ENCODE peak calls at places on chromosomes 12 and 14, in ten cellular contexts. One of them, this sample, is unnamed.

GRCh38 chr12:8950702-8951478 is 1.4 kb upstream of the M6PR start:
- DNase-seq in T follicular helper cell: no peak
- DNase-seq in neural crest cell: no peak
- DNase-seq in body of pancreas: no peak
- DNase-seq in heart left ventricle: no peak
- DNase-seq in ovary: no peak
- DNase-seq in stimulated activated CD8-positive, alpha-beta memory T cell treated with anti-CD3 and anti-CD28 coated beads, Interleukin-7, amount 100 ng/mL, for 4 hours: no peak
- DNase-seq in psoas muscle: no peak
- DNase-seq in hypothalamus: no peak
- DNase-seq in mucosa of descending colon: no peak
- DNase-seq in this sample: no peak

GRCh38 chr14:66322564-66322963 is 163.6 kb upstream of the CCDC196 start:
- DNase-seq in T follicular helper cell: no peak
- DNase-seq in neural crest cell: no peak
- DNase-seq in hypothalamus: no peak
- DNase-seq in stimulated activated CD8-positive, alpha-beta memory T cell treated with anti-CD3 and anti-CD28 coated beads, Interleukin-7, amount 100 ng/mL, for 4 hours: no peak
- DNase-seq in psoas muscle: no peak
- DNase-seq in heart left ventricle: no peak
- DNase-seq in ovary: no peak
- DNase-seq in body of pancreas: no peak
- DNase-seq in mucosa of descending colon: no peak
- DNase-seq in this sample: no peak

GRCh38 chr12:97757431-97758091 is 295.0 kb downstream of the RMST start:
- DNase-seq in neural crest cell: no peak
- DNase-seq in T follicular helper cell: no peak
- DNase-seq in ovary: no peak
- DNase-seq in body of pancreas: no peak
- DNase-seq in mucosa of descending colon: no peak
- DNase-seq in hypothalamus: no peak
- DNase-seq in stimulated activated CD8-positive, alpha-beta memory T cell treated with anti-CD3 and anti-CD28 coated beads, Interleukin-7, amount 100 ng/mL, for 4 hours: no peak
- DNase-seq in heart left ventricle: no peak
- DNase-seq in psoas muscle: no peak
- DNase-seq in this sample: no peak

GRCh38 chr12:122614839-122615238 is 87.8 kb downstream of the KNTC1 start:
- DNase-seq in body of pancreas: no peak
- DNase-seq in mucosa of descending colon: no peak
- DNase-seq in psoas muscle: no peak
- DNase-seq in hypothalamus: no peak
- DNase-seq in heart left ventricle: no peak
- DNase-seq in stimulated activated CD8-positive, alpha-beta memory T cell treated with anti-CD3 and anti-CD28 coated beads, Interleukin-7, amount 100 ng/mL, for 4 hours: no peak
- DNase-seq in neural crest cell: no peak
- DNase-seq in T follicular helper cell: no peak
- DNase-seq in ovary: no peak
- DNase-seq in this sample: no peak

GRCh38 chr12:88820012-88820411 is 239.7 kb upstream of the KITLG start:
- DNase-seq in T follicular helper cell: no peak
- DNase-seq in body of pancreas: no peak
- DNase-seq in ovary: no peak
- DNase-seq in psoas muscle: no peak
- DNase-seq in neural crest cell: no peak
- DNase-seq in hypothalamus: no peak
- DNase-seq in heart left ventricle: no peak
- DNase-seq in stimulated activated CD8-positive, alpha-beta memory T cell treated with anti-CD3 and anti-CD28 coated beads, Interleukin-7, amount 100 ng/mL, for 4 hours: no peak
- DNase-seq in mucosa of descending colon: no peak
- DNase-seq in this sample: no peak

GRCh38 chr12:13027508-13027907 is 16.7 kb upstream of the FAM234B start:
- DNase-seq in psoas muscle: no peak
- DNase-seq in heart left ventricle: no peak
- DNase-seq in stimulated activated CD8-positive, alpha-beta memory T cell treated with anti-CD3 and anti-CD28 coated beads, Interleukin-7, amount 100 ng/mL, for 4 hours: no peak
- DNase-seq in hypothalamus: no peak
- DNase-seq in mucosa of descending colon: no peak
- DNase-seq in body of pancreas: no peak
- DNase-seq in T follicular helper cell: no peak
- DNase-seq in neural crest cell: no peak
- DNase-seq in ovary: no peak
- DNase-seq in this sample: no peak

GRCh38 chr12:115325858-115326257 is 641.9 kb upstream of the TBX3 start:
- DNase-seq in mucosa of descending colon: peak; percentile 31
- DNase-seq in psoas muscle: no peak
- DNase-seq in neural crest cell: no peak
- DNase-seq in body of pancreas: no peak
- DNase-seq in heart left ventricle: no peak
- DNase-seq in stimulated activated CD8-positive, alpha-beta memory T cell treated with anti-CD3 and anti-CD28 coated beads, Interleukin-7, amount 100 ng/mL, for 4 hours: no peak
- DNase-seq in T follicular helper cell: no peak
- DNase-seq in ovary: no peak
- DNase-seq in hypothalamus: no peak
- DNase-seq in this sample: no peak

GRCh38 chr12:112107306-112107705 is 1.3 kb downstream of the NAA25 start:
- DNase-seq in hypothalamus: no peak
- DNase-seq in heart left ventricle: no peak
- DNase-seq in ovary: no peak
- DNase-seq in stimulated activated CD8-positive, alpha-beta memory T cell treated with anti-CD3 and anti-CD28 coated beads, Interleukin-7, amount 100 ng/mL, for 4 hours: no peak
- DNase-seq in mucosa of descending colon: no peak
- DNase-seq in psoas muscle: no peak
- DNase-seq in body of pancreas: no peak
- DNase-seq in neural crest cell: no peak
- DNase-seq in T follicular helper cell: no peak
- DNase-seq in this sample: no peak

GRCh38 chr12:25089738-25090137 is 105.2 kb downstream of the DNAI7 start:
- DNase-seq in ovary: no peak
- DNase-seq in neural crest cell: no peak
- DNase-seq in heart left ventricle: no peak
- DNase-seq in stimulated activated CD8-positive, alpha-beta memory T cell treated with anti-CD3 and anti-CD28 coated beads, Interleukin-7, amount 100 ng/mL, for 4 hours: no peak
- DNase-seq in T follicular helper cell: no peak
- DNase-seq in mucosa of descending colon: no peak
- DNase-seq in hypothalamus: no peak
- DNase-seq in psoas muscle: no peak
- DNase-seq in body of pancreas: peak; percentile 55
- DNase-seq in this sample: no peak

GRCh38 chr12:129190827-129191226 is 337.5 kb downstream of the GLT1D1 start:
- DNase-seq in heart left ventricle: no peak
- DNase-seq in mucosa of descending colon: no peak
- DNase-seq in hypothalamus: no peak
- DNase-seq in neural crest cell: no peak
- DNase-seq in psoas muscle: no peak
- DNase-seq in stimulated activated CD8-positive, alpha-beta memory T cell treated with anti-CD3 and anti-CD28 coated beads, Interleukin-7, amount 100 ng/mL, for 4 hours: no peak
- DNase-seq in body of pancreas: no peak
- DNase-seq in ovary: no peak
- DNase-seq in T follicular helper cell: no peak
- DNase-seq in this sample: no peak

GRCh38 chr14:105019861-105020814 is 745 bp downstream of the CDCA4 start:
- DNase-seq in hypothalamus: no peak
- DNase-seq in heart left ventricle: no peak
- DNase-seq in psoas muscle: no peak
- DNase-seq in neural crest cell: peak; percentile 38
- DNase-seq in T follicular helper cell: peak; percentile 57
- DNase-seq in stimulated activated CD8-positive, alpha-beta memory T cell treated with anti-CD3 and anti-CD28 coated beads, Interleukin-7, amount 100 ng/mL, for 4 hours: peak; percentile 33
- DNase-seq in ovary: peak; percentile 50
- DNase-seq in body of pancreas: peak; percentile 27
- DNase-seq in mucosa of descending colon: peak; percentile 73
- DNase-seq in this sample: no peak

GRCh38 chr14:75971509-75971908 is 10.3 kb downstream of the TGFB3 start:
- DNase-seq in ovary: no peak
- DNase-seq in psoas muscle: no peak
- DNase-seq in stimulated activated CD8-positive, alpha-beta memory T cell treated with anti-CD3 and anti-CD28 coated beads, Interleukin-7, amount 100 ng/mL, for 4 hours: no peak
- DNase-seq in mucosa of descending colon: no peak
- DNase-seq in neural crest cell: no peak
- DNase-seq in body of pancreas: no peak
- DNase-seq in hypothalamus: no peak
- DNase-seq in heart left ventricle: no peak
- DNase-seq in T follicular helper cell: no peak
- DNase-seq in this sample: no peak

GRCh38 chr12:123896786-123897185 is 75.8 kb downstream of the CCDC92 start:
- DNase-seq in T follicular helper cell: no peak
- DNase-seq in ovary: no peak
- DNase-seq in stimulated activated CD8-positive, alpha-beta memory T cell treated with anti-CD3 and anti-CD28 coated beads, Interleukin-7, amount 100 ng/mL, for 4 hours: no peak
- DNase-seq in mucosa of descending colon: no peak
- DNase-seq in psoas muscle: no peak
- DNase-seq in heart left ventricle: no peak
- DNase-seq in body of pancreas: no peak
- DNase-seq in hypothalamus: no peak
- DNase-seq in neural crest cell: no peak
- DNase-seq in this sample: no peak

GRCh38 chr12:101775814-101776213 is 36.6 kb upstream of the SYCP3 start:
- DNase-seq in neural crest cell: no peak
- DNase-seq in psoas muscle: no peak
- DNase-seq in mucosa of descending colon: no peak
- DNase-seq in stimulated activated CD8-positive, alpha-beta memory T cell treated with anti-CD3 and anti-CD28 coated beads, Interleukin-7, amount 100 ng/mL, for 4 hours: no peak
- DNase-seq in T follicular helper cell: no peak
- DNase-seq in hypothalamus: no peak
- DNase-seq in body of pancreas: no peak
- DNase-seq in ovary: no peak
- DNase-seq in heart left ventricle: no peak
- DNase-seq in this sample: no peak

GRCh38 chr12:10363922-10364838 is 25.7 kb downstream of the KLRK1 start:
- DNase-seq in T follicular helper cell: no peak
- DNase-seq in heart left ventricle: peak; percentile 31
- DNase-seq in neural crest cell: no peak
- DNase-seq in mucosa of descending colon: peak; percentile 69
- DNase-seq in stimulated activated CD8-positive, alpha-beta memory T cell treated with anti-CD3 and anti-CD28 coated beads, Interleukin-7, amount 100 ng/mL, for 4 hours: no peak
- DNase-seq in psoas muscle: peak; percentile 60
- DNase-seq in hypothalamus: peak; percentile 59
- DNase-seq in body of pancreas: peak; percentile 36
- DNase-seq in ovary: peak; percentile 60
- DNase-seq in this sample: peak; percentile 52

GRCh38 chr12:50082644-50083043 is 2.5 kb upstream of the SMARCD1 start:
- DNase-seq in heart left ventricle: no peak
- DNase-seq in mucosa of descending colon: peak; percentile 71
- DNase-seq in body of pancreas: no peak
- DNase-seq in ovary: no peak
- DNase-seq in T follicular helper cell: no peak
- DNase-seq in stimulated activated CD8-positive, alpha-beta memory T cell treated with anti-CD3 and anti-CD28 coated beads, Interleukin-7, amount 100 ng/mL, for 4 hours: no peak
- DNase-seq in neural crest cell: no peak
- DNase-seq in psoas muscle: no peak
- DNase-seq in hypothalamus: no peak
- DNase-seq in this sample: peak; percentile 14

GRCh38 chr12:12017798-12018197 is 52.9 kb upstream of the BCL2L14 start:
- DNase-seq in psoas muscle: no peak
- DNase-seq in stimulated activated CD8-positive, alpha-beta memory T cell treated with anti-CD3 and anti-CD28 coated beads, Interleukin-7, amount 100 ng/mL, for 4 hours: no peak
- DNase-seq in hypothalamus: no peak
- DNase-seq in ovary: no peak
- DNase-seq in heart left ventricle: peak; percentile 20
- DNase-seq in T follicular helper cell: no peak
- DNase-seq in neural crest cell: no peak
- DNase-seq in mucosa of descending colon: no peak
- DNase-seq in body of pancreas: no peak
- DNase-seq in this sample: no peak

GRCh38 chr14:22296722-22297121 is 292.3 kb downstream of the DAD1 start:
- DNase-seq in mucosa of descending colon: no peak
- DNase-seq in psoas muscle: no peak
- DNase-seq in stimulated activated CD8-positive, alpha-beta memory T cell treated with anti-CD3 and anti-CD28 coated beads, Interleukin-7, amount 100 ng/mL, for 4 hours: no peak
- DNase-seq in hypothalamus: no peak
- DNase-seq in T follicular helper cell: no peak
- DNase-seq in ovary: no peak
- DNase-seq in heart left ventricle: no peak
- DNase-seq in body of pancreas: no peak
- DNase-seq in neural crest cell: no peak
- DNase-seq in this sample: no peak

GRCh38 chr14:100691395-100692025 is 35.2 kb upstream of the DLK1 start:
- DNase-seq in psoas muscle: no peak
- DNase-seq in mucosa of descending colon: no peak
- DNase-seq in heart left ventricle: no peak
- DNase-seq in ovary: no peak
- DNase-seq in T follicular helper cell: no peak
- DNase-seq in body of pancreas: no peak
- DNase-seq in hypothalamus: no peak
- DNase-seq in stimulated activated CD8-positive, alpha-beta memory T cell treated with anti-CD3 and anti-CD28 coated beads, Interleukin-7, amount 100 ng/mL, for 4 hours: no peak
- DNase-seq in neural crest cell: no peak
- DNase-seq in this sample: no peak

GRCh38 chr14:51014086-51014485 is 69.8 kb upstream of the PYGL start:
- DNase-seq in psoas muscle: no peak
- DNase-seq in stimulated activated CD8-positive, alpha-beta memory T cell treated with anti-CD3 and anti-CD28 coated beads, Interleukin-7, amount 100 ng/mL, for 4 hours: no peak
- DNase-seq in neural crest cell: no peak
- DNase-seq in mucosa of descending colon: no peak
- DNase-seq in heart left ventricle: no peak
- DNase-seq in ovary: no peak
- DNase-seq in hypothalamus: no peak
- DNase-seq in T follicular helper cell: no peak
- DNase-seq in body of pancreas: no peak
- DNase-seq in this sample: no peak

GRCh38 chr12:85835810-85836715 is at the start of gene RASSF9:
- DNase-seq in heart left ventricle: peak; percentile 62
- DNase-seq in neural crest cell: no peak
- DNase-seq in hypothalamus: no peak
- DNase-seq in stimulated activated CD8-positive, alpha-beta memory T cell treated with anti-CD3 and anti-CD28 coated beads, Interleukin-7, amount 100 ng/mL, for 4 hours: no peak
- DNase-seq in ovary: peak; percentile 79
- DNase-seq in T follicular helper cell: no peak
- DNase-seq in psoas muscle: peak; percentile 84
- DNase-seq in mucosa of descending colon: peak; percentile 43
- DNase-seq in body of pancreas: peak; percentile 77
- DNase-seq in this sample: peak; percentile 79

GRCh38 chr12:102010265-102010994 is 51.4 kb downstream of the WASHC3 start:
- DNase-seq in heart left ventricle: no peak
- DNase-seq in neural crest cell: no peak
- DNase-seq in stimulated activated CD8-positive, alpha-beta memory T cell treated with anti-CD3 and anti-CD28 coated beads, Interleukin-7, amount 100 ng/mL, for 4 hours: no peak
- DNase-seq in T follicular helper cell: no peak
- DNase-seq in hypothalamus: no peak
- DNase-seq in ovary: no peak
- DNase-seq in mucosa of descending colon: no peak
- DNase-seq in psoas muscle: no peak
- DNase-seq in body of pancreas: no peak
- DNase-seq in this sample: no peak

GRCh38 chr12:111428081-111428727 is 22.5 kb downstream of the SH2B3 start:
- DNase-seq in mucosa of descending colon: no peak
- DNase-seq in psoas muscle: no peak
- DNase-seq in neural crest cell: no peak
- DNase-seq in ovary: no peak
- DNase-seq in heart left ventricle: peak; percentile 15
- DNase-seq in stimulated activated CD8-positive, alpha-beta memory T cell treated with anti-CD3 and anti-CD28 coated beads, Interleukin-7, amount 100 ng/mL, for 4 hours: no peak
- DNase-seq in body of pancreas: no peak
- DNase-seq in hypothalamus: no peak
- DNase-seq in T follicular helper cell: no peak
- DNase-seq in this sample: no peak

GRCh38 chr14:68886109-68886434 is 93.0 kb downstream of the ACTN1 start:
- DNase-seq in hypothalamus: no peak
- DNase-seq in T follicular helper cell: no peak
- DNase-seq in heart left ventricle: no peak
- DNase-seq in ovary: no peak
- DNase-seq in body of pancreas: peak; percentile 7
- DNase-seq in psoas muscle: no peak
- DNase-seq in neural crest cell: no peak
- DNase-seq in stimulated activated CD8-positive, alpha-beta memory T cell treated with anti-CD3 and anti-CD28 coated beads, Interleukin-7, amount 100 ng/mL, for 4 hours: no peak
- DNase-seq in mucosa of descending colon: no peak
- DNase-seq in this sample: no peak

GRCh38 chr14:72715215-72715909 is 178.5 kb downstream of the DPF3 start:
- DNase-seq in neural crest cell: no peak
- DNase-seq in psoas muscle: peak; percentile 80
- DNase-seq in heart left ventricle: peak; percentile 69
- DNase-seq in hypothalamus: no peak
- DNase-seq in T follicular helper cell: no peak
- DNase-seq in ovary: no peak
- DNase-seq in stimulated activated CD8-positive, alpha-beta memory T cell treated with anti-CD3 and anti-CD28 coated beads, Interleukin-7, amount 100 ng/mL, for 4 hours: no peak
- DNase-seq in mucosa of descending colon: no peak
- DNase-seq in body of pancreas: no peak
- DNase-seq in this sample: no peak

GRCh38 chr14:71523630-71524320 is 408.5 kb upstream of the RGS6 start:
- DNase-seq in neural crest cell: no peak
- DNase-seq in psoas muscle: no peak
- DNase-seq in ovary: no peak
- DNase-seq in hypothalamus: no peak
- DNase-seq in heart left ventricle: no peak
- DNase-seq in mucosa of descending colon: no peak
- DNase-seq in stimulated activated CD8-positive, alpha-beta memory T cell treated with anti-CD3 and anti-CD28 coated beads, Interleukin-7, amount 100 ng/mL, for 4 hours: no peak
- DNase-seq in T follicular helper cell: no peak
- DNase-seq in body of pancreas: no peak
- DNase-seq in this sample: no peak

GRCh38 chr12:57451233-57451778 is 3.8 kb upstream of the INHBE start:
- DNase-seq in psoas muscle: no peak
- DNase-seq in ovary: no peak
- DNase-seq in body of pancreas: peak; percentile 37
- DNase-seq in neural crest cell: no peak
- DNase-seq in heart left ventricle: no peak
- DNase-seq in hypothalamus: no peak
- DNase-seq in mucosa of descending colon: no peak
- DNase-seq in T follicular helper cell: no peak
- DNase-seq in stimulated activated CD8-positive, alpha-beta memory T cell treated with anti-CD3 and anti-CD28 coated beads, Interleukin-7, amount 100 ng/mL, for 4 hours: no peak
- DNase-seq in this sample: no peak

GRCh38 chr14:22973217-22974032 is 8.9 kb downstream of the AJUBA start:
- DNase-seq in psoas muscle: no peak
- DNase-seq in T follicular helper cell: no peak
- DNase-seq in ovary: no peak
- DNase-seq in stimulated activated CD8-positive, alpha-beta memory T cell treated with anti-CD3 and anti-CD28 coated beads, Interleukin-7, amount 100 ng/mL, for 4 hours: no peak
- DNase-seq in mucosa of descending colon: no peak
- DNase-seq in hypothalamus: no peak
- DNase-seq in neural crest cell: peak; percentile 61
- DNase-seq in heart left ventricle: peak; percentile 37
- DNase-seq in body of pancreas: peak; percentile 56
- DNase-seq in this sample: no peak